ENCODE peak calls at places on chromosomes 16 and 17, in ten cellular contexts. H, F, R, N, Z, J, W, I, P and V are unnamed samples.

GRCh38 chr16:85557083-85557975 is 55.8 kb upstream of the GSE1 start:
- DNase-seq in F (peak), H (peak), J (peak), W (peak), Z (no peak), R (no peak), N (peak), I (no peak), P (no peak), V (no peak)

GRCh38 chr16:15642557-15643452 is at the start of gene MARF1:
- DNase-seq in I (peak), W (peak), H (peak), P (peak), F (peak), Z (peak), J (peak), R (peak), N (peak), V (peak)

GRCh38 chr16:77897831-77898540 is 109.6 kb downstream of the VAT1L start:
- DNase-seq in N (no peak), W (no peak), Z (no peak), I (no peak), P (no peak), R (no peak), F (peak), J (no peak), H (no peak), V (no peak)

GRCh38 chr17:79953335-79953734 is 82.3 kb downstream of the TBC1D16 start:
- DNase-seq in F (no peak), H (no peak), J (no peak), W (no peak), I (no peak), Z (no peak), P (no peak), N (no peak), R (no peak), V (no peak)

GRCh38 chr17:82358467-82359350 is at the start of gene TEX19:
- DNase-seq in P (no peak), Z (no peak), I (no peak), W (no peak), R (no peak), N (no peak), H (no peak), J (peak), F (peak), V (no peak)

GRCh38 chr17:38608648-38609047 is 2.9 kb upstream of the SRCIN1 start:
- DNase-seq in W (no peak), N (no peak), Z (no peak), I (no peak), F (no peak), R (no peak), P (no peak), H (no peak), J (no peak), V (no peak)

GRCh38 chr17:19387921-19388521 is 1.0 kb upstream of the MFAP4 start:
- DNase-seq in Z (no peak), P (no peak), W (no peak), R (no peak), N (no peak), I (peak), H (no peak), J (no peak), F (peak), V (no peak)

GRCh38 chr17:59668816-59669215 is 38.4 kb downstream of the PTRH2 start:
- DNase-seq in W (no peak), H (no peak), R (no peak), F (no peak), I (peak), N (no peak), Z (no peak), P (peak), J (peak), V (peak)

GRCh38 chr17:14098246-14098645 is 28.9 kb downstream of the COX10 start:
- DNase-seq in N (no peak), P (no peak), Z (no peak), I (no peak), W (no peak), H (no peak), R (no peak), F (no peak), J (no peak), V (no peak)

GRCh38 chr17:78996781-78997201 is 12.8 kb downstream of the CANT1 start:
- DNase-seq in P (no peak), N (no peak), I (no peak), Z (no peak), W (no peak), H (peak), R (no peak), F (no peak), J (no peak), V (no peak)

GRCh38 chr17:2595200-2595599 is 1.7 kb downstream of the PAFAH1B1 start:
- DNase-seq in J (no peak), F (peak), R (no peak), N (no peak), I (no peak), Z (no peak), H (no peak), W (no peak), P (no peak), V (no peak)

GRCh38 chr17:28471127-28471453 is 2.4 kb upstream of the SLC13A2 start:
- DNase-seq in Z (no peak), F (no peak), I (no peak), R (no peak), H (no peak), J (no peak), N (no peak), P (no peak), W (no peak), V (no peak)

GRCh38 chr16:22308824-22309520 is 11.8 kb downstream of the POLR3E start:
- DNase-seq in J (no peak), P (no peak), R (no peak), H (no peak), N (no peak), Z (no peak), F (no peak), I (no peak), W (no peak), V (no peak)

GRCh38 chr17:80720624-80721577 is 176.3 kb downstream of the RPTOR start:
- DNase-seq in I (no peak), H (no peak), J (no peak), Z (peak), N (peak), R (no peak), W (no peak), P (no peak), F (no peak), V (peak)

GRCh38 chr17:2267354-2267753 is 36.2 kb downstream of the SMG6 start:
- DNase-seq in P (no peak), N (no peak), W (no peak), Z (no peak), J (no peak), I (no peak), F (no peak), R (no peak), H (no peak), V (no peak)

GRCh38 chr17:17120294-17120693 is 78.0 kb downstream of the MPRIP start:
- DNase-seq in P (no peak), Z (no peak), R (no peak), J (no peak), H (no peak), I (no peak), F (no peak), N (no peak), W (no peak), V (no peak)

GRCh38 chr17:39632153-39632941 is 4.6 kb upstream of the STARD3 start:
- DNase-seq in H (peak), F (peak), R (no peak), W (no peak), Z (no peak), I (no peak), J (no peak), P (no peak), N (no peak), V (no peak)

GRCh38 chr16:81550412-81550768 is 105.8 kb downstream of the CMIP start:
- DNase-seq in R (no peak), W (no peak), J (no peak), Z (no peak), P (no peak), F (no peak), I (no peak), N (no peak), H (no peak), V (no peak)

GRCh38 chr17:17641621-17642409 is 39.4 kb upstream of the RAI1 start:
- DNase-seq in F (peak), J (no peak), Z (peak), N (peak), I (peak), H (peak), R (peak), P (peak), W (peak), V (peak)

GRCh38 chr17:81239714-81240555 is 817 bp downstream of the NDUFAF8 start:
- DNase-seq in R (no peak), H (peak), F (peak), P (no peak), N (peak), J (no peak), W (peak), Z (no peak), I (peak), V (no peak)

GRCh38 chr17:7558544-7559306 is at the start of gene TNFSF13:
- DNase-seq in J (peak), H (peak), F (no peak), I (no peak), Z (no peak), R (peak), W (no peak), P (no peak), N (no peak), V (no peak)

GRCh38 chr16:67641779-67642708 is 2.9 kb upstream of the CARMIL2 start:
- DNase-seq in N (no peak), P (no peak), Z (no peak), J (peak), H (peak), W (no peak), I (peak), R (peak), F (no peak), V (no peak)

GRCh38 chr16:72042157-72042660 is 12.1 kb upstream of the HP start:
- DNase-seq in P (no peak), Z (no peak), W (no peak), I (no peak), F (peak), N (no peak), H (no peak), R (no peak), J (peak), V (no peak)